ENCODE peak calls at places on chromosomes 7 and 10, in seven cellular contexts. One of them, this sample, is unnamed.

GRCh38 chr10:128124813-128125403 is 1.3 kb downstream of the MKI67 start:
- DNase-seq in iPS DF 6.9: no peak
- DNase-seq in retina: no peak
- DNase-seq in sigmoid colon: no peak
- DNase-seq in mesenteric fat pad: peak; percentile 84
- DNase-seq in cardiac fibroblast: no peak
- DNase-seq in OCI-LY7: peak; percentile 22
- DNase-seq in this sample: no peak

GRCh38 chr7:132683967-132684690 is 107.9 kb upstream of the PLXNA4 start:
- DNase-seq in sigmoid colon: no peak
- DNase-seq in OCI-LY7: no peak
- DNase-seq in mesenteric fat pad: no peak
- DNase-seq in retina: no peak
- DNase-seq in cardiac fibroblast: no peak
- DNase-seq in iPS DF 6.9: no peak
- DNase-seq in this sample: no peak

GRCh38 chr10:28679941-28680752 is 2.8 kb downstream of the BAMBI start:
- DNase-seq in iPS DF 6.9: no peak
- DNase-seq in mesenteric fat pad: no peak
- DNase-seq in OCI-LY7: peak; percentile 35
- DNase-seq in retina: peak; percentile 57
- DNase-seq in cardiac fibroblast: peak; percentile 32
- DNase-seq in sigmoid colon: no peak
- DNase-seq in this sample: no peak

GRCh38 chr7:118245267-118246040 is 20.9 kb downstream of the ANKRD7 start:
- DNase-seq in cardiac fibroblast: no peak
- DNase-seq in OCI-LY7: no peak
- DNase-seq in mesenteric fat pad: no peak
- DNase-seq in retina: no peak
- DNase-seq in iPS DF 6.9: no peak
- DNase-seq in sigmoid colon: no peak
- DNase-seq in this sample: peak; percentile 49

GRCh38 chr10:73591935-73592699 is 975 bp upstream of the USP54 start:
- DNase-seq in iPS DF 6.9: no peak
- DNase-seq in cardiac fibroblast: peak; percentile 65
- DNase-seq in sigmoid colon: peak; percentile 71
- DNase-seq in OCI-LY7: peak; percentile 69
- DNase-seq in retina: peak; percentile 65
- DNase-seq in mesenteric fat pad: no peak
- DNase-seq in this sample: peak; percentile 46

GRCh38 chr10:133131754-133132710 is 28.0 kb upstream of the KNDC1 start:
- DNase-seq in cardiac fibroblast: no peak
- DNase-seq in OCI-LY7: peak; percentile 41
- DNase-seq in mesenteric fat pad: peak; percentile 73
- DNase-seq in iPS DF 6.9: no peak
- DNase-seq in sigmoid colon: no peak
- DNase-seq in retina: no peak
- DNase-seq in this sample: no peak

GRCh38 chr7:117061751-117062150 is 108.5 kb downstream of the ST7 start:
- DNase-seq in mesenteric fat pad: no peak
- DNase-seq in cardiac fibroblast: peak; percentile 63
- DNase-seq in OCI-LY7: no peak
- DNase-seq in sigmoid colon: no peak
- DNase-seq in iPS DF 6.9: no peak
- DNase-seq in retina: no peak
- DNase-seq in this sample: peak; percentile 43

GRCh38 chr7:130732980-130733865 is 784 bp downstream of the KLF14 start:
- DNase-seq in mesenteric fat pad: no peak
- DNase-seq in OCI-LY7: no peak
- DNase-seq in sigmoid colon: no peak
- DNase-seq in retina: peak; percentile 45
- DNase-seq in iPS DF 6.9: no peak
- DNase-seq in cardiac fibroblast: no peak
- DNase-seq in this sample: no peak

GRCh38 chr7:157603716-157604115 is 266.9 kb downstream of the DNAJB6 start:
- DNase-seq in retina: no peak
- DNase-seq in cardiac fibroblast: no peak
- DNase-seq in iPS DF 6.9: no peak
- DNase-seq in OCI-LY7: no peak
- DNase-seq in mesenteric fat pad: no peak
- DNase-seq in sigmoid colon: peak; percentile 26
- DNase-seq in this sample: no peak

GRCh38 chr10:18364987-18365775 is 225.0 kb downstream of the CACNB2 start:
- DNase-seq in cardiac fibroblast: no peak
- DNase-seq in OCI-LY7: no peak
- DNase-seq in mesenteric fat pad: no peak
- DNase-seq in retina: no peak
- DNase-seq in iPS DF 6.9: no peak
- DNase-seq in sigmoid colon: no peak
- DNase-seq in this sample: no peak

GRCh38 chr7:26156454-26157365 is 4.7 kb downstream of the NFE2L3 start:
- DNase-seq in cardiac fibroblast: peak; percentile 95
- DNase-seq in mesenteric fat pad: no peak
- DNase-seq in retina: no peak
- DNase-seq in sigmoid colon: no peak
- DNase-seq in iPS DF 6.9: no peak
- DNase-seq in OCI-LY7: peak; percentile 47
- DNase-seq in this sample: peak; percentile 96

GRCh38 chr10:28077889-28078288 is 79.0 kb upstream of the ODAD2 start:
- DNase-seq in OCI-LY7: no peak
- DNase-seq in cardiac fibroblast: no peak
- DNase-seq in retina: no peak
- DNase-seq in sigmoid colon: no peak
- DNase-seq in iPS DF 6.9: no peak
- DNase-seq in mesenteric fat pad: no peak
- DNase-seq in this sample: peak; percentile 69

GRCh38 chr10:125450218-125450617 is 232.7 kb downstream of the TEX36 start:
- DNase-seq in retina: no peak
- DNase-seq in cardiac fibroblast: no peak
- DNase-seq in OCI-LY7: no peak
- DNase-seq in iPS DF 6.9: no peak
- DNase-seq in mesenteric fat pad: no peak
- DNase-seq in sigmoid colon: no peak
- DNase-seq in this sample: no peak